ENCODE peak calls at places on chromosomes 2 and 18, in five cellular contexts. J is K562, U is HepG2, I is GM12878, H is SK-N-SH. O is an unnamed sample.

GRCh38 chr2:207252979-207253640 is 87.4 kb upstream of the KLF7 start:
- DNase-seq in J (no peak), U (no peak), H (peak), I (no peak), O (no peak)

GRCh38 chr18:59821983-59822382 is 77.8 kb upstream of the PMAIP1 start:
- DNase-seq in I (no peak), J (no peak), U (no peak), H (no peak), O (no peak)

GRCh38 chr2:48009256-48009655 is 103.0 kb upstream of the FBXO11 start:
- DNase-seq in H (no peak), J (no peak), I (no peak), U (no peak), O (no peak)

GRCh38 chr2:237524631-237525030 is 37.6 kb downstream of the MLPH start:
- DNase-seq in I (no peak), J (no peak), H (peak), U (peak), O (no peak)

GRCh38 chr2:156338578-156338977 is 6.1 kb upstream of the NR4A2 start:
- DNase-seq in U (no peak), J (no peak), I (no peak), H (no peak), O (no peak)

GRCh38 chr2:46331099-46331766 is 34.0 kb downstream of the EPAS1 start:
- DNase-seq in H (peak), U (no peak), I (no peak), J (no peak), O (no peak)

GRCh38 chr2:142642654-142643053 is 234.8 kb upstream of the KYNU start:
- DNase-seq in U (no peak), I (no peak), J (no peak), H (no peak), O (no peak)

GRCh38 chr2:177275041-177275440 is 10.5 kb upstream of the NFE2L2 start:
- DNase-seq in U (no peak), J (no peak), I (no peak), H (no peak), O (no peak)

GRCh38 chr2:156065912-156066311 is 266.6 kb downstream of the NR4A2 start:
- DNase-seq in J (peak), H (no peak), I (no peak), U (peak), O (peak)

GRCh38 chr2:6372317-6372903 is 493.3 kb downstream of the CMPK2 start:
- DNase-seq in J (no peak), H (no peak), I (no peak), U (no peak), O (no peak)

GRCh38 chr18:61892683-61893303 is at the start of gene RNF152:
- DNase-seq in U (no peak), H (peak), I (no peak), J (no peak), O (peak)

GRCh38 chr2:67561411-67561965 is 164.4 kb downstream of the ETAA1 start:
- DNase-seq in H (peak), J (peak), U (no peak), I (no peak), O (peak)

GRCh38 chr2:240401781-240402551 is 33.5 kb upstream of the GPC1 start:
- DNase-seq in J (no peak), I (no peak), H (no peak), U (no peak), O (no peak)

GRCh38 chr2:2362181-2362580 is 31.1 kb upstream of the MYT1L start:
- DNase-seq in J (no peak), H (no peak), U (no peak), I (no peak), O (no peak)

GRCh38 chr2:133213651-133214050 is 354.6 kb downstream of the NCKAP5 start:
- DNase-seq in H (no peak), I (no peak), J (no peak), U (no peak), O (no peak)

DNA sequence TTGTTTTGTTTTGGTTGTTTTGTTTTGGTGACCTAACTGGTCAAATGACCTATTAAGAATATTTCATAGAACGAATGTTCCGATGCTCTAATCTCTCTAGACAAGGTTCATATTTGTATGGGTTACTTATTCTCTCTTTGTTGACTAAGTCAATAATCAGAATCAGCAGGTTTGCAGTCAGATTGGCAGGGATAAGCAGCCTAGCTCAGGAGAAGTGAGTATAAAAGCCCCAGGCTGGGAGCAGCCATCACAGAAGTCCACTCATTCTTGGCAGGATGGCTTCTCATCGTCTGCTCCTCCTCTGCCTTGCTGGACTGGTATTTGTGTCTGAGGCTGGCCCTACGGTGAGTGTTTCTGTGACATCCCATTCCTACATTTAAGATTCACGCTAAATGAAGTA is at the start of gene TTR:
- DNase-seq in I (no peak), J (no peak), U (peak), H (no peak), O (no peak)
- TF ChIP-seq FOXM1 in I (no peak), J (no peak), U (no peak), H (no peak), O (no peak)

GRCh38 chr18:77857926-77858325 is 608.3 kb downstream of the GALR1 start:
- DNase-seq in I (no peak), U (no peak), H (no peak), J (no peak), O (no peak)
- TF ChIP-seq FOXM1 in I (no peak), U (no peak), H (no peak), J (no peak), O (no peak)

GRCh38 chr2:197013098-197013497 is 86.6 kb upstream of the PGAP1 start:
- DNase-seq in U (no peak), H (no peak), I (no peak), J (no peak), O (no peak)

GRCh38 chr2:197010200-197011020 is 83.9 kb upstream of the PGAP1 start:
- DNase-seq in U (no peak), I (no peak), J (no peak), H (no peak), O (no peak)

GRCh38 chr2:197008229-197008628 is 81.7 kb upstream of the PGAP1 start:
- DNase-seq in U (no peak), H (no peak), J (no peak), I (no peak), O (no peak)

GRCh38 chr2:197011033-197011432 is 84.5 kb upstream of the PGAP1 start:
- DNase-seq in J (no peak), U (no peak), I (no peak), H (no peak), O (no peak)

GRCh38 chr2:197011777-197012641 is 85.5 kb upstream of the PGAP1 start:
- DNase-seq in J (peak), H (peak), I (no peak), U (peak), O (peak)
- TF ChIP-seq FOXM1 in J (no peak), H (no peak), I (no peak), U (no peak), O (no peak)

GRCh38 chr2:225120175-225120574 is 77.9 kb upstream of the DOCK10 start:
- DNase-seq in J (no peak), H (no peak), U (no peak), I (no peak), O (no peak)

GRCh38 chr2:225114924-225115323 is 72.7 kb upstream of the DOCK10 start:
- DNase-seq in H (no peak), U (no peak), J (no peak), I (no peak), O (no peak)

GRCh38 chr2:225113356-225114015 is 71.2 kb upstream of the DOCK10 start:
- DNase-seq in H (no peak), U (no peak), I (no peak), J (no peak), O (no peak)

GRCh38 chr2:225112362-225113111 is 70.3 kb upstream of the DOCK10 start:
- DNase-seq in J (no peak), H (no peak), I (peak), U (no peak), O (no peak)

GRCh38 chr2:225117061-225117716 is 74.9 kb upstream of the DOCK10 start:
- DNase-seq in U (no peak), J (no peak), H (no peak), I (no peak), O (no peak)
- TF ChIP-seq FOXM1 in U (no peak), J (no peak), H (no peak), I (no peak), O (no peak)

DNA sequence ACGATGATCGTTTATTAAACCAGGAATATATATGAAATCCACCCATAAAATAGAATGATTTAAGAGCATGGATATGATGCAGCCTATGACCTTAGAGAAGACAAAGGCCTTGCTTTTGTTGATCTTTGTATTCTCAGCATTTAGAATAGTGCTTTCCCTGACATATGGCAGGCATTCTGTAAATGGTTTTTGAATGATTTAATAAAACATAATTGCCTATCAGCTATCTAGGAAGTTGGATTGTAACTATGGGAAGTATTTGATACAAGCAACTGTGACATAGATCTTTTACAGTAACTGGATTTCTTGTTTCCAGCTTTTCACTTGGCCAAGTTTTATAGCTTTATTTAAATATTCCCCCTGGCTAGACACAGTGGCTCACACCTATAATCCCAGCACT is 5.1 kb upstream of the GPR155 start:
- DNase-seq in H (peak), I (no peak), U (no peak), J (no peak), O (no peak)
- TF ChIP-seq FOXM1 in H (no peak), I (no peak), U (no peak), J (no peak), O (no peak)

GRCh38 chr2:201621293-201621999 is 21.9 kb downstream of the TMEM237 start:
- DNase-seq in J (no peak), I (no peak), U (no peak), H (no peak), O (no peak)
- TF ChIP-seq FOXM1 in J (no peak), I (no peak), U (no peak), H (no peak), O (no peak)

DNA sequence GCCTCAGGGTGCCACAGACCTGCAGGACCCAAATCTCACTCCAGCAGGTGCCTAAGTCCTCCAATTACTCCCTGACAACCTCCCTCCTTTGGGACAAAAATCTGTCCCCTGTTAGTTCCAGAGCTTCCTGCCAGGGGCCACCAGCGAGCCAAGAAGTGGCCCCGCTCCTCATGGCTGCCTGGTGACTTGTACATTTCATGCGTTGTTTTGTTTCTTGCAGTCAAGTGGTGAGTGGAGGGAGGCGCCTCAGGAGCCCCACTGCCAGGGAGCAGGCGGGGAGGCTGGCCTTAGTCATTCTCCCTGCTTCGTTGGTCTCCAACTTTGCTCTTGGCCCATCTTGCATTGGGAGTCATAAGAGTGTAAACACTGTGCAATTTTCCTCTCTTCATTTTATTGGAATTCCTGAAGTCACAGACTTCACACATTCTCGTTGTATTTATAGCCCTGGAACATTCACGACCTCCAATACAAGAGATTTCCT is 81.3 kb downstream of the KCNF1 start:
- DNase-seq in J (no peak), H (no peak), I (no peak), U (no peak), O (no peak)
- TF ChIP-seq FOXM1 in J (no peak), H (no peak), I (no peak), U (no peak), O (no peak)